ENCODE peak calls at places on chromosomes 7 and 10, in nine cellular contexts. A is ELR; O is RWPE1; X is A549; K is astrocyte of the cerebellum; Y is LHCN-M2; N is neuronal stem cell; J is CD8-positive, alpha-beta T cell; H is breast epithelium. V is an unnamed sample.

GRCh38 chr7:66639773-66640172 is 11.1 kb downstream of the KCTD7 start:
- DNase-seq in A (no peak), O (no peak), X (no peak), K (no peak), Y (no peak), N (no peak), J (no peak), H (no peak), V (no peak)

GRCh38 chr7:101154693-101155102 is 422 bp downstream of the AP1S1 start:
- DNase-seq in A (peak), O (peak), X (no peak), K (no peak), Y (no peak), N (no peak), J (no peak), H (no peak), V (no peak)

GRCh38 chr7:138875794-138876193 is 77.8 kb upstream of the ATP6V0A4 start:
- DNase-seq in A (peak), O (no peak), X (no peak), K (no peak), Y (peak), N (no peak), J (peak), H (no peak), V (no peak)

GRCh38 chr10:3538850-3539531 is 246.0 kb downstream of the KLF6 start:
- DNase-seq in A (peak), O (peak), X (no peak), K (peak), Y (peak), N (peak), J (no peak), H (no peak), V (peak)

GRCh38 chr7:71706576-71706975 is 574.6 kb downstream of the GALNT17 start:
- DNase-seq in A (no peak), O (no peak), X (no peak), K (no peak), Y (no peak), N (no peak), J (no peak), H (no peak), V (no peak)

GRCh38 chr10:110456523-110457091 is 41.1 kb upstream of the DUSP5 start:
- DNase-seq in A (peak), O (peak), X (no peak), K (no peak), Y (peak), N (no peak), J (no peak), H (no peak), V (no peak)

GRCh38 chr7:31805209-31805818 is 118.3 kb downstream of the PPP1R17 start:
- DNase-seq in A (peak), O (no peak), X (no peak), K (no peak), Y (no peak), N (no peak), J (no peak), H (no peak), V (no peak)

GRCh38 chr7:8125680-8126444 is 136.1 kb downstream of the ICA1 start:
- DNase-seq in A (no peak), O (no peak), X (no peak), K (no peak), Y (no peak), N (no peak), J (peak), H (no peak), V (no peak)

GRCh38 chr10:99983280-99983988 is 26.3 kb downstream of the DNMBP start:
- DNase-seq in A (peak), O (no peak), X (no peak), K (no peak), Y (peak), N (no peak), J (no peak), H (no peak), V (no peak)

GRCh38 chr7:92916751-92917369 is 80.5 kb upstream of the CDK6 start:
- DNase-seq in A (peak), O (peak), X (no peak), K (peak), Y (peak), N (peak), J (no peak), H (no peak), V (peak)

GRCh38 chr7:47297120-47297519 is 284.8 kb downstream of the TNS3 start:
- DNase-seq in A (no peak), O (no peak), X (no peak), K (no peak), Y (no peak), N (no peak), J (no peak), H (no peak), V (no peak)

GRCh38 chr7:140435252-140435895 is 31.5 kb downstream of the RAB19 start:
- DNase-seq in A (no peak), O (no peak), X (no peak), K (no peak), Y (no peak), N (no peak), J (no peak), H (no peak), V (no peak)

GRCh38 chr7:38518516-38518915 is 112.7 kb downstream of the AMPH start:
- DNase-seq in A (no peak), O (no peak), X (no peak), K (no peak), Y (no peak), N (no peak), J (no peak), H (no peak), V (no peak)

GRCh38 chr7:150826061-150826849 is 25.7 kb downstream of the TMEM176A start:
- DNase-seq in A (no peak), O (no peak), X (no peak), K (no peak), Y (no peak), N (no peak), J (no peak), H (no peak), V (no peak)

GRCh38 chr10:122149138-122149606 is 121.9 kb upstream of the BTBD16 start:
- DNase-seq in A (no peak), O (no peak), X (no peak), K (no peak), Y (peak), N (no peak), J (no peak), H (no peak), V (no peak)

GRCh38 chr10:69972951-69973350 is 79.7 kb upstream of the MACROH2A2 start:
- DNase-seq in A (peak), O (no peak), X (no peak), K (no peak), Y (no peak), N (no peak), J (no peak), H (no peak), V (no peak)

GRCh38 chr10:560314-560992 is 129.0 kb downstream of the DIP2C start:
- DNase-seq in A (no peak), O (no peak), X (no peak), K (no peak), Y (no peak), N (no peak), J (no peak), H (no peak), V (peak)

GRCh38 chr10:130804778-130805634 is 506.5 kb downstream of the TCERG1L start:
- DNase-seq in A (no peak), O (no peak), X (no peak), K (no peak), Y (no peak), N (no peak), J (no peak), H (no peak), V (no peak)

GRCh38 chr7:135747366-135747765 is 1.2 kb downstream of the FAM180A start:
- DNase-seq in A (no peak), O (no peak), X (no peak), K (no peak), Y (no peak), N (no peak), J (no peak), H (no peak), V (no peak)

V was measured in retinal pigment epithelial cell.